ENCODE peak calls at places on chromosomes 12 and 14, in five cellular contexts. One of them, this sample, is unnamed.

GRCh38 chr12:90773526-90773925 is 181.4 kb downstream of the CCER1 start:
- DNase-seq in SK-N-SH: no peak
- DNase-seq in Calu3: no peak
- DNase-seq in HFF-Myc: no peak
- DNase-seq in MM.1S: no peak
- DNase-seq in this sample: peak

GRCh38 chr12:115135800-115136211 is 451.8 kb upstream of the TBX3 start:
- DNase-seq in SK-N-SH: no peak
- DNase-seq in Calu3: no peak
- DNase-seq in HFF-Myc: peak
- DNase-seq in MM.1S: no peak
- DNase-seq in this sample: peak

GRCh38 chr14:70692210-70692609 is 50.5 kb downstream of the TTC9 start:
- DNase-seq in SK-N-SH: no peak
- DNase-seq in Calu3: no peak
- DNase-seq in HFF-Myc: no peak
- DNase-seq in MM.1S: peak
- DNase-seq in this sample: no peak

GRCh38 chr12:81468206-81468605 is 290.9 kb downstream of the PPFIA2 start:
- DNase-seq in SK-N-SH: no peak
- DNase-seq in Calu3: no peak
- DNase-seq in HFF-Myc: no peak
- DNase-seq in MM.1S: no peak
- DNase-seq in this sample: peak

GRCh38 chr12:112978163-112979081 is at the start of gene OAS2:
- DNase-seq in SK-N-SH: no peak
- DNase-seq in Calu3: peak
- DNase-seq in HFF-Myc: peak
- DNase-seq in MM.1S: peak
- DNase-seq in this sample: peak

GRCh38 chr14:89956294-89957009 is 725 bp downstream of the TDP1 start:
- DNase-seq in SK-N-SH: no peak
- DNase-seq in Calu3: peak
- DNase-seq in HFF-Myc: peak
- DNase-seq in MM.1S: peak
- DNase-seq in this sample: peak

GRCh38 chr12:49827351-49828099 is 688 bp downstream of the NCKAP5L start:
- DNase-seq in SK-N-SH: peak
- DNase-seq in Calu3: peak
- DNase-seq in HFF-Myc: no peak
- DNase-seq in MM.1S: no peak
- DNase-seq in this sample: peak

GRCh38 chr12:89351489-89352241 is 636 bp downstream of the DUSP6 start:
- DNase-seq in SK-N-SH: peak
- DNase-seq in Calu3: peak
- DNase-seq in HFF-Myc: no peak
- DNase-seq in MM.1S: peak
- DNase-seq in this sample: peak

GRCh38 chr12:75491169-75491568 is 10.6 kb downstream of the GLIPR1 start:
- DNase-seq in SK-N-SH: no peak
- DNase-seq in Calu3: no peak
- DNase-seq in HFF-Myc: no peak
- DNase-seq in MM.1S: no peak
- DNase-seq in this sample: no peak

GRCh38 chr12:117854339-117855012 is 114.3 kb downstream of the KSR2 start:
- DNase-seq in SK-N-SH: peak
- DNase-seq in Calu3: peak
- DNase-seq in HFF-Myc: peak
- DNase-seq in MM.1S: peak
- DNase-seq in this sample: peak
- TF ChIP-seq CTCF in SK-N-SH: peak
- TF ChIP-seq CTCF in Calu3: peak
- TF ChIP-seq CTCF in HFF-Myc: peak
- TF ChIP-seq CTCF in MM.1S: peak
- TF ChIP-seq CTCF in this sample: peak

GRCh38 chr12:111149299-111149698 is 219.6 kb downstream of the PHETA1 start:
- DNase-seq in SK-N-SH: no peak
- DNase-seq in Calu3: no peak
- DNase-seq in HFF-Myc: no peak
- DNase-seq in MM.1S: no peak
- DNase-seq in this sample: no peak
- TF ChIP-seq CTCF in SK-N-SH: no peak
- TF ChIP-seq CTCF in Calu3: no peak
- TF ChIP-seq CTCF in HFF-Myc: peak
- TF ChIP-seq CTCF in MM.1S: no peak
- TF ChIP-seq CTCF in this sample: no peak

GRCh38 chr12:6204533-6205143 is 4.4 kb downstream of the CD9 start:
- DNase-seq in SK-N-SH: no peak
- DNase-seq in Calu3: no peak
- DNase-seq in HFF-Myc: no peak
- DNase-seq in MM.1S: no peak
- DNase-seq in this sample: no peak
- TF ChIP-seq CTCF in SK-N-SH: no peak
- TF ChIP-seq CTCF in Calu3: no peak
- TF ChIP-seq CTCF in HFF-Myc: no peak
- TF ChIP-seq CTCF in MM.1S: no peak
- TF ChIP-seq CTCF in this sample: no peak

GRCh38 chr12:9064201-9064814 is 51.4 kb downstream of the A2M start:
- DNase-seq in SK-N-SH: peak
- DNase-seq in Calu3: peak
- DNase-seq in HFF-Myc: no peak
- DNase-seq in MM.1S: peak
- DNase-seq in this sample: peak
- TF ChIP-seq CTCF in SK-N-SH: peak
- TF ChIP-seq CTCF in Calu3: peak
- TF ChIP-seq CTCF in HFF-Myc: peak
- TF ChIP-seq CTCF in MM.1S: peak
- TF ChIP-seq CTCF in this sample: peak

GRCh38 chr12:5912437-5913334 is 32.4 kb downstream of the ANO2 start:
- DNase-seq in SK-N-SH: no peak
- DNase-seq in Calu3: no peak
- DNase-seq in HFF-Myc: no peak
- DNase-seq in MM.1S: peak
- DNase-seq in this sample: no peak
- TF ChIP-seq CTCF in SK-N-SH: peak
- TF ChIP-seq CTCF in Calu3: no peak
- TF ChIP-seq CTCF in HFF-Myc: peak
- TF ChIP-seq CTCF in MM.1S: peak
- TF ChIP-seq CTCF in this sample: peak

This sample was measured in AG10803.